ENCODE peak calls at places on chromosomes 5 and 9, in five cellular contexts. K, E, D, S and P are unnamed samples.

GRCh38 chr9:30851600-30851999 is 1532.8 kb upstream of the ACO1 start:
- DNase-seq in K (no peak), S (no peak), E (no peak), D (no peak), P (no peak)

GRCh38 chr5:106380736-106381135 is 1290.0 kb downstream of the EFNA5 start:
- DNase-seq in D (no peak), K (peak), E (peak), S (no peak), P (no peak)

GRCh38 chr9:116151966-116152381 is 1.6 kb upstream of the PAPPA start:
- DNase-seq in K (no peak), S (no peak), D (no peak), E (peak), P (no peak)

GRCh38 chr5:158552241-158552640 is 547.5 kb downstream of the EBF1 start:
- DNase-seq in D (no peak), E (no peak), S (no peak), K (no peak), P (no peak)

GRCh38 chr5:123089971-123090640 is 1.1 kb downstream of the PRDM6 start:
- DNase-seq in E (peak), S (no peak), D (no peak), K (no peak), P (no peak)

GRCh38 chr5:83306572-83307241 is 164.8 kb upstream of the VCAN start:
- DNase-seq in S (peak), D (no peak), E (peak), K (peak), P (no peak)

GRCh38 chr9:86854898-86855523 is 92.3 kb downstream of the GAS1 start:
- DNase-seq in S (no peak), E (peak), D (no peak), K (peak), P (peak)

GRCh38 chr9:107907715-107908114 is 418.1 kb upstream of the KLF4 start:
- DNase-seq in E (peak), S (no peak), K (no peak), D (no peak), P (no peak)

GRCh38 chr5:147072591-147072990 is 162.2 kb upstream of the STK32A start:
- DNase-seq in E (no peak), D (no peak), S (no peak), K (no peak), P (no peak)

GRCh38 chr9:121483049-121483448 is 16.6 kb downstream of the GGTA1 start:
- DNase-seq in E (peak), S (no peak), D (no peak), K (no peak), P (no peak)

GRCh38 chr9:105359899-105360298 is 87.9 kb upstream of the FSD1L start:
- DNase-seq in E (peak), K (peak), S (no peak), D (no peak), P (no peak)

GRCh38 chr5:134549714-134550113 is 24.2 kb downstream of the JADE2 start:
- DNase-seq in S (no peak), D (no peak), K (no peak), E (peak), P (no peak)

GRCh38 chr5:51194626-51195025 is 188.6 kb upstream of the ISL1 start:
- DNase-seq in D (no peak), K (no peak), S (no peak), E (no peak), P (no peak)

DNA sequence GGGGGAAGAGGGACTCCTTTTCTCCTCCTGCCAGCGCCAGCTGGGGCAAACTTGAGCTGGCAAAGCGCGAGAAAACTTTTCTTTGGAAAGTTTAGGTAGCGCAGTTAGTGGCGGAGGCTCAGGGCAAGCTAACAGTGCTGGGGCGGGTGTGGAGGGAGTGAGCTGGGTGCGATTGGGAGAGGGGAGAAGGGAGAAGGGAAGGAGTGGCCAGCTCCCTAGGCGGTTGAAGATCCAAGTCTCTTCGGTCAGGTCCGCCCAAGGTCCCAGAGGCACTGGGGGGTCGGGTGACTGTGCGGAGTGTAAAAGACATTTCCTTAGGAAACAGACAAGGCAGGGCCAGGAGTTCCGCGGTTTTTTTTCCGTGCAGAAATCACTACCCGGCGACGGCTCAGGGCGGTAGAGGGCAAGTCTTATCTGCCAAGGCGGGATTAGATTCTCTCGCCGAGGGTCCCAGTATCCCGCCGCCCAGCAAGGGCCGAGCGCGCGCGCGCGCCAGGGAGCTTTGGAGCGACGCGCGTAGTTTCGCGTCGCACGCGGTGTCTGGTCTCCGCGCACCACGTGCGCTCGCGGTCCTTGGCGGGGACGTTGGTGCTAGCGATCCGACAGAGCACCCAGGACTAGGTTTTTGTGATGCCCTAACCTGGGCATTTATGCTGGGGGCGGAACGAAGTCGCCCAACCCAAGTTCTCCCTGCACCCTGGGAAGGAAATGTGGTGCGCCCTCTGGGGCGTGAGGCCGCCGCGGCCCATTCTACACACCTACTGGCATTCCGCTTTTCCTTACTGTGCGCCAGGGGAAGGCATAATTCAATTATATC is 33.7 kb upstream of the NFIB start:
- DNase-seq in S (peak), D (no peak), K (no peak), E (no peak), P (no peak)
- TF ChIP-seq CTCF in S (no peak), D (no peak), K (peak), E (no peak), P (peak)

GRCh38 chr5:91245074-91245452 is 138.1 kb downstream of the ARRDC3 start:
- DNase-seq in S (no peak), D (no peak), E (no peak), K (no peak), P (no peak)
- TF ChIP-seq CTCF in S (no peak), D (no peak), E (no peak), K (no peak), P (no peak)

DNA sequence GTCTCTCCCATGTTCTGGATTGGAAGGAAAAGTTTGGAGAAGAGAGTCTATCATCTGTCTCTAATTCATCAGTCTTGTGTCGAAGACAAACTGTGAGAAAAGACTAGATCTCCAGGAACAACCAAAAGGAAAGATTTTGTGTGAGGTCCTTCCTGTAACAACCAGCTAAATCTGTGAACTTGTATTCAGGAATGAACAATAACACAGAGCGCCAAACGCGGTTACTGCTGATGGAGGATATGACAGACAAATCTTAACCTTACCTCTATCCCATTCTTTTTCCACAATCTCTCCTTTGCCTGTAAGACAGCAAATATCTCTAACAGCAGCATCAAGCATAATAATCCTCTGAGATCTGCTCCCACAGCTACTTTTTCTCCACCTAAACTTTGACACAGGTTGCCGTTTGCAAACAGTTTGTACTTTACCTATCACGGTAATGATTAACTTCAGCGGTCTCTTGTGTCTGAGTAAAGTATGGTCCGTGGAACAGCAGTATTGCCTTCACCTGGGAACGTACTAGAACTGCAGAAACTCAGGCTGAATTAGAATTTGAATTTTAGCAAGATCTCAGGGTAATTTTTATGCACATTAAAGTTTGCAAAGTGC is 387.6 kb downstream of the ELAVL2 start:
- DNase-seq in S (no peak), E (no peak), D (no peak), K (no peak), P (no peak)
- TF ChIP-seq CTCF in S (no peak), E (no peak), D (no peak), K (no peak), P (no peak)

GRCh38 chr5:142872217-142872616 is 102.0 kb downstream of the ARHGAP26 start:
- DNase-seq in S (no peak), E (no peak), D (no peak), K (no peak), P (no peak)

GRCh38 chr5:142871056-142871879 is 101.1 kb downstream of the ARHGAP26 start:
- DNase-seq in E (no peak), D (no peak), K (no peak), S (no peak), P (no peak)

GRCh38 chr5:142871880-142872200 is 101.7 kb downstream of the ARHGAP26 start:
- DNase-seq in E (peak), S (no peak), D (no peak), K (no peak), P (no peak)

GRCh38 chr5:142870552-142870951 is 100.4 kb downstream of the ARHGAP26 start:
- DNase-seq in E (no peak), S (no peak), D (no peak), K (no peak), P (no peak)

DNA sequence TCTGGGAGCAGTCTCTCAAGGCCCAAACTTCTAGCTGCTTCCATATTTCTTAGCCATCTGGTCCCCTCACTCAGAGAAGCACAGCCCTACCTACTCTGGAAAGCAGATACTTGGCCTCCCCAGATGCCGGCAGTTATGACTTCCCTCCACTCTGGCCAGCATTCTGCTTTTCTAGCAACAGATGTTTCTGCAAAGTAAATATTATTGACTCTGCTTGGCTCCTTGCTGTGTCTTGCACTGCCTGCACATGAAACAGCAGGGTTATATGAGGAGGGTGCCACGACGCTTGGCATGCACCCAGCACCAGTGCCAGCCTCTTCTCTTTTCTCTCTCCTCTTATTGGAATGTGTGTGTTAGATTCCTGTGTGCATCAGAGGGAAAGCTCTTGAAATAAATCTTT is 99.7 kb downstream of the ARHGAP26 start:
- DNase-seq in D (no peak), S (no peak), K (no peak), E (no peak), P (no peak)
- TF ChIP-seq CTCF in D (no peak), S (no peak), K (no peak), E (no peak), P (no peak)

GRCh38 chr5:19608434-19608833 is 379.6 kb downstream of the CDH18 start:
- DNase-seq in K (peak), D (no peak), S (no peak), E (peak), P (no peak)
- TF ChIP-seq CTCF in K (no peak), D (no peak), S (no peak), E (no peak), P (peak)

GRCh38 chr5:175712313-175712680 is 54.4 kb downstream of the HRH2 start:
- DNase-seq in D (no peak), K (no peak), S (no peak), E (no peak), P (no peak)

GRCh38 chr5:175712681-175713085 is 54.8 kb downstream of the HRH2 start:
- DNase-seq in E (no peak), K (no peak), S (no peak), D (no peak), P (no peak)

GRCh38 chr5:175713930-175714329 is 56.1 kb downstream of the HRH2 start:
- DNase-seq in E (no peak), K (no peak), S (no peak), D (no peak), P (no peak)

GRCh38 chr5:175715627-175716522 is 58.0 kb downstream of the HRH2 start:
- DNase-seq in D (no peak), E (no peak), S (no peak), K (no peak), P (no peak)

DNA sequence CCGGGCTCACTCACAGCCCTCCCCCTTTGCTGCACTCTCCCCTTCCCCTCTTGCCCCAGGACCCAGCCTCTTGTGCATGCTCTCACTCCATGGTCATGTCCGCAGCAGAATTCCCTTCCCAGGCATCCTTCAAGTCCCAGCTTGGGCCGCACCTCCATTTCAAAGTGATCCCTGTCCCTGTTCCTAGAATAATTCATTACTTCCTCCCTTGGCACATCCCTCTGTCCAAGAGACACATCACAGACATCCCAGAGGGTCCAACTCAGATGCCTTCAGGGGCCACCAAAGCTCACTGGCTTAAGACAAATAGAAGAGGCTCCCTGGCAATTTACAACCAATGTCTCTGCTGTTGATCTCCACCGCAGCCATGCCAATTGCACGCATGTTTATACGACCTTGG is 56.8 kb downstream of the HRH2 start:
- DNase-seq in E (no peak), S (no peak), D (no peak), K (no peak), P (no peak)
- TF ChIP-seq CTCF in E (no peak), S (no peak), D (no peak), K (no peak), P (no peak)

GRCh38 chr5:108748010-108748353 is 285 bp downstream of the FER start:
- DNase-seq in E (no peak), D (no peak), K (no peak), S (no peak), P (no peak)

GRCh38 chr5:108753331-108753730 is 5.6 kb downstream of the FER start:
- DNase-seq in S (no peak), K (peak), D (no peak), E (peak), P (no peak)

GRCh38 chr5:108747111-108748009 is at the start of gene FER:
- DNase-seq in K (peak), S (no peak), D (peak), E (peak), P (no peak)

GRCh38 chr5:108748354-108749129 is 845 bp downstream of the FER start:
- DNase-seq in D (peak), S (peak), K (peak), E (peak), P (peak)

DNA sequence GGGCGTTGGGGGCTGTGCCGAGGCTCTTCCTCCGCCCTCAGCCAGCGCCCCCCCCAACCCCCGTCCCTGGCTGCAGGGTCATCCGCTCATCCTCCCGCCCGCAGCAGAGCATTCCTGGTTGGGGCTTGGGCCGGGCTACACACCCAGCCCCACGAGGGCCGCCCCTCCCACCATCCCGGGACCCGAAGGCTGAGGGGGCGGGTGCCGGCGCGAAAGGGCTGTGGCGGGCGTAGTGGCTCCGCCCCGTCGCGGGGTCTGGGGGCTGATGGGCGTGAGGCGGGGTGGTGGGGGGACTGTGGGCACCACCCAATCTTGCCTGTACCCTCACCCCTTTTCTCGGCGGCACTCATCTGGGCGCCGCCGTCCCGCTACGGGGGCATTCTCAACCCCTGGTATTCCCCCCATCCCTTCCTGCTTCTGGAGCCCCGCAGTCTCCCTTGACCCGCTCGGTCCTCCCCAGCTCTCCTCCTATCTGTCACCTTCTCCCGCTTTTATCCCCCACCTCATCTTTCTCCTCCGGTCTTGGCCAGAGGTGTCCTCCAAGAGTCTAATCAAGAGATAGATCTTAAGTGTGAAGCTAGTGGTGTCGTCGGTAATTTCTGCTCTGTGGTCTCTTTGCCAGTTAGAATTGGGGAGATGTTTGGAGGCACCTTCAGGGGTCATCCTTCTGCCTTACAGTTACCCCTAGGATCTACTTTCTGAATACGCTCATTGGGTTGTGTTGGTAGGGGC is 1.6 kb downstream of the FER start:
- DNase-seq in S (no peak), E (peak), K (no peak), D (peak), P (peak)
- TF ChIP-seq CTCF in S (no peak), E (no peak), K (peak), D (no peak), P (no peak)

DNA sequence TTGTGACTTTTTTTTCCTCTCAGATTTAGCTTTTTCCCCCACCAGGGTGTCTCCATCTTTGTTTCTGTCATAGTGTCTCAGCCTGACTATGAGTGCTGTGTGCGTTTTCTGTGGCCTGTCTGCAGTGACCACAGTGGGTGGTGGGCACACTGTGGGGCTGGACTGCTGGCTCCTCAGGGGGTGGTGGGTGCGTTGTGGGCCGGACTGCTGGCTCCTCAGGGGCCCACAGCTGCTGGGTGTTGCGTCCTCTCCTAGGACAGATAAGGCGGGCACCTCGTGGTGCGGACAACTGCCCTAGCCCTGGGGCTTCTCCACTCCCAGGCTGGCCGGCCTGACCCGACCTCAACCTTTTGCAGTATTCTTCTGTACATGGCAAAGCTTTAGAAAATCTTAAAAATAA is 100.4 kb downstream of the EHMT1 start:
- DNase-seq in S (no peak), D (no peak), E (no peak), K (no peak), P (no peak)
- TF ChIP-seq CTCF in S (no peak), D (no peak), E (no peak), K (no peak), P (no peak)

DNA sequence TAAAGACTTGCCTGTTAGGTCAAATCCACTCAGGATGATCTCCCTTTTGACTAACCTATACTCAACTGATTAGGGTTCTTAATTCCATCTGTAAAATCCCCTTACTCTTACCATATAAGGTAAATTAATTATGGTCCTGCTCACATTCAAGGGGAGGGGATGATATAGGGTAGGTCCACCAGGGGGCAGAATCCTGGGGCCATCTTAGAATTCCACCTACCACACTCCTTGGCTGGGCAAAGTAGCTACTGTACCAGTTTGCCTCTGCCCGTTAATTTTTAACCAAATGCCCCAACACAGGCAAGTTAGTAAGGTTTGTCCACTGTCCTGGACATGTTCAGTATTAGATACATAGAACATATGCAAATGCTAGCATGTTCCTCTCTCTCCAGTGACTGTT is 262.4 kb downstream of the SEMA5A start:
- DNase-seq in K (no peak), D (no peak), E (no peak), S (no peak), P (no peak)
- TF ChIP-seq CTCF in K (no peak), D (no peak), E (no peak), S (no peak), P (peak)

GRCh38 chr5:10859393-10860195 is 98.6 kb upstream of the DAP start:
- DNase-seq in E (no peak), D (no peak), S (no peak), K (no peak), P (no peak)

GRCh38 chr5:10856071-10856470 is 95.0 kb upstream of the DAP start:
- DNase-seq in S (no peak), K (no peak), D (no peak), E (no peak), P (no peak)

GRCh38 chr5:10856646-10857332 is 95.8 kb upstream of the DAP start:
- DNase-seq in E (peak), K (peak), S (no peak), D (no peak), P (peak)

GRCh38 chr5:10858307-10858706 is 97.3 kb upstream of the DAP start:
- DNase-seq in E (no peak), D (no peak), K (no peak), S (no peak), P (no peak)

DNA sequence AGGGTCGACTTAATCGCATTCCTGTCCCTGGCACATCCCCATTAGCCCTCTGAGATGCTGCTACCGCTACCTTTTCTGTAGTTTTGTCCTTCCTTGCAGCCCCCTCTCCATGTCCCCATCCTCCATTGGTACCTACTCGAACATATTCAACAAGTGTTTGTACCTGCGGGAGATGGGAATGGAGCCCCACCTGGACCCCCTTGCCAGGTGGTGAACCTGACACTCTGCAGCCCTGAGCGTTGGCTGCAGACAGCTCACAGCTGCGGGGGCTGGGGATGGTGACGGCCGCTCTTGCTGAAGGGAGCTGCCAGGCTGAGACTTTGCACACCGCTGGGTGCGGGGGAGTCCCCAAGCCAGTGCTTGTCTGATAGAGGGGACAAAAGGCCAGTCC is 96.3 kb upstream of the DAP start:
- DNase-seq in D (no peak), S (no peak), E (no peak), K (no peak), P (no peak)
- TF ChIP-seq CTCF in D (no peak), S (no peak), E (no peak), K (no peak), P (no peak)